ENCODE peak calls at places on chromosomes 1 and 21, in five cellular contexts. One of them, this sample, is unnamed.

GRCh38 chr1:226405411-226405988 is 2.4 kb downstream of the PARP1 start:
- DNase-seq in OCI-LY7: peak
- DNase-seq in PC-3: no peak
- DNase-seq in HepG2: no peak
- DNase-seq in neuronal stem cell: no peak
- DNase-seq in this sample: no peak

GRCh38 chr1:29658688-29659087 is 422.4 kb downstream of the PTPRU start:
- DNase-seq in OCI-LY7: no peak
- DNase-seq in PC-3: no peak
- DNase-seq in HepG2: no peak
- DNase-seq in neuronal stem cell: no peak
- DNase-seq in this sample: no peak

GRCh38 chr1:227747948-227748495 is 12.8 kb downstream of the SNAP47 start:
- DNase-seq in OCI-LY7: no peak
- DNase-seq in HepG2: no peak
- DNase-seq in PC-3: no peak
- DNase-seq in neuronal stem cell: no peak
- DNase-seq in this sample: no peak

GRCh38 chr1:111275079-111275478 is 15.6 kb upstream of the CHIA start:
- DNase-seq in OCI-LY7: no peak
- DNase-seq in PC-3: peak
- DNase-seq in HepG2: no peak
- DNase-seq in neuronal stem cell: no peak
- DNase-seq in this sample: peak

GRCh38 chr1:188367669-188368068 is 1538.9 kb downstream of the PLA2G4A start:
- DNase-seq in PC-3: no peak
- DNase-seq in OCI-LY7: no peak
- DNase-seq in neuronal stem cell: no peak
- DNase-seq in HepG2: no peak
- DNase-seq in this sample: no peak

GRCh38 chr1:115641762-115642167 is at the start of gene VANGL1:
- DNase-seq in HepG2: peak
- DNase-seq in PC-3: peak
- DNase-seq in neuronal stem cell: peak
- DNase-seq in OCI-LY7: no peak
- DNase-seq in this sample: peak

GRCh38 chr1:82979593-82980230 is 1019.2 kb downstream of the TTLL7 start:
- DNase-seq in OCI-LY7: peak
- DNase-seq in PC-3: no peak
- DNase-seq in neuronal stem cell: no peak
- DNase-seq in HepG2: no peak
- DNase-seq in this sample: no peak

GRCh38 chr1:39892611-39893595 is 8.8 kb downstream of the MYCL start:
- DNase-seq in OCI-LY7: no peak
- DNase-seq in PC-3: peak
- DNase-seq in neuronal stem cell: peak
- DNase-seq in HepG2: peak
- DNase-seq in this sample: peak

GRCh38 chr1:41927118-41927517 is 8.4 kb upstream of the HIVEP3 start:
- DNase-seq in OCI-LY7: no peak
- DNase-seq in HepG2: no peak
- DNase-seq in PC-3: peak
- DNase-seq in neuronal stem cell: no peak
- DNase-seq in this sample: no peak

GRCh38 chr1:224929335-224930237 is at the start of gene DNAH14:
- DNase-seq in OCI-LY7: no peak
- DNase-seq in neuronal stem cell: peak
- DNase-seq in PC-3: peak
- DNase-seq in HepG2: peak
- DNase-seq in this sample: peak

DNA sequence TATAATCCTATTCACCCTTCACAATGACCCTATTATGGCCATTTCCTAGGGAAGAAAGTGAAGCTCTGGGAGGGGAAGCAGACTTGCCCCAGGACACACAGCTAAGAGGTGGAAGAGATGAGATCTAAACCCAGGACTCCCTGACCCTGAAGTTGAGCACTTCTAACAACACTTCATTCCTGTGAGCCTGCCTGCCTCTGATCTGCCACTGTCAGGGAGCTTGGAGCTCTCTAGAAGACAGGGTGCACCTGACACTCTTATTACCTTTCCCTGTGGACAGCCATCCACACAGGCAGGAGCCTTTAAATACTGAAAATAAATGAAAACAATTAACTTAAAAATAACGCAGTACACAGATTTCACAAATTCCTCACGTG is 599 bp downstream of the MKNK1 start:
- DNase-seq in HepG2: no peak
- DNase-seq in OCI-LY7: peak
- DNase-seq in PC-3: no peak
- DNase-seq in neuronal stem cell: no peak
- DNase-seq in this sample: no peak
- H3K27ac ChIP-seq in HepG2: peak
- H3K27ac ChIP-seq in OCI-LY7: no peak
- H3K27ac ChIP-seq in PC-3: no peak
- H3K27ac ChIP-seq in neuronal stem cell: no peak
- H3K27ac ChIP-seq in this sample: peak

GRCh38 chr1:42961560-42962091 is 3.0 kb upstream of the SLC2A1 start:
- DNase-seq in HepG2: peak
- DNase-seq in neuronal stem cell: no peak
- DNase-seq in PC-3: peak
- DNase-seq in OCI-LY7: no peak
- DNase-seq in this sample: no peak

GRCh38 chr1:42963378-42964005 is 4.8 kb upstream of the SLC2A1 start:
- DNase-seq in neuronal stem cell: no peak
- DNase-seq in HepG2: peak
- DNase-seq in PC-3: peak
- DNase-seq in OCI-LY7: no peak
- DNase-seq in this sample: peak

GRCh38 chr1:42964032-42964812 is 5.6 kb upstream of the SLC2A1 start:
- DNase-seq in PC-3: no peak
- DNase-seq in HepG2: no peak
- DNase-seq in OCI-LY7: no peak
- DNase-seq in neuronal stem cell: no peak
- DNase-seq in this sample: no peak

GRCh38 chr1:42960693-42961559 is 2.3 kb upstream of the SLC2A1 start:
- DNase-seq in HepG2: peak
- DNase-seq in OCI-LY7: peak
- DNase-seq in PC-3: no peak
- DNase-seq in neuronal stem cell: no peak
- DNase-seq in this sample: no peak

GRCh38 chr1:42962641-42963377 is 4.1 kb upstream of the SLC2A1 start:
- DNase-seq in HepG2: peak
- DNase-seq in PC-3: peak
- DNase-seq in OCI-LY7: no peak
- DNase-seq in neuronal stem cell: no peak
- DNase-seq in this sample: peak
- H3K4me2 ChIP-seq in HepG2: peak
- H3K4me2 ChIP-seq in PC-3: peak
- H3K4me2 ChIP-seq in OCI-LY7: peak
- H3K4me2 ChIP-seq in neuronal stem cell: peak
- H3K4me2 ChIP-seq in this sample: peak

DNA sequence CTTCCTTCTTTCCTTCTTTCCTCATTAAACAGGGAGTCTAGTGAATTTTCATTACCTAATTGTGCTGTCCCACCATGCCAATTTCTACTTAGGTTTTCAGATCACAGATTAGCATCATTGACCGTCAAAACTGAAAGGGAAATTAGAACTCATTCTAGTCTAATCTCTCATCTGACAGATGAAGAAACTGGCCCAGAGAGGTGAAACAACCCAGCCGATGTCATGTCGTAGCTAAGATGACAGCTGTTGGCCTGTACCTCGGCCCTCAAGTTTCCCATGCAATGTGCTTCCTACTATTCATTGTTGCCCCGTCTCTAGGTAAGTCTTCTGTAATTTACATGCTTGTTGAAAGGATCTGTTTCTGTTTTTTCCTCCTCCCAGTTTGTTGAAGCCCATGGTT is 128.2 kb upstream of the KIAA0040 start:
- DNase-seq in PC-3: no peak
- DNase-seq in neuronal stem cell: no peak
- DNase-seq in OCI-LY7: no peak
- DNase-seq in HepG2: no peak
- DNase-seq in this sample: no peak
- H2AFZ ChIP-seq in PC-3: no peak
- H2AFZ ChIP-seq in neuronal stem cell: no peak
- H2AFZ ChIP-seq in OCI-LY7: no peak
- H2AFZ ChIP-seq in HepG2: no peak
- H2AFZ ChIP-seq in this sample: no peak

GRCh38 chr1:100279358-100279923 is 13.4 kb downstream of the RTCA start:
- DNase-seq in PC-3: no peak
- DNase-seq in OCI-LY7: no peak
- DNase-seq in neuronal stem cell: no peak
- DNase-seq in HepG2: no peak
- DNase-seq in this sample: no peak
- H3K27ac ChIP-seq in PC-3: no peak
- H3K27ac ChIP-seq in OCI-LY7: no peak
- H3K27ac ChIP-seq in neuronal stem cell: no peak
- H3K27ac ChIP-seq in HepG2: no peak
- H3K27ac ChIP-seq in this sample: no peak

GRCh38 chr1:187236145-187236544 is 407.4 kb downstream of the PLA2G4A start:
- DNase-seq in neuronal stem cell: no peak
- DNase-seq in HepG2: no peak
- DNase-seq in OCI-LY7: no peak
- DNase-seq in PC-3: no peak
- DNase-seq in this sample: no peak

GRCh38 chr1:187241971-187242370 is 413.2 kb downstream of the PLA2G4A start:
- DNase-seq in OCI-LY7: no peak
- DNase-seq in PC-3: no peak
- DNase-seq in neuronal stem cell: no peak
- DNase-seq in HepG2: no peak
- DNase-seq in this sample: no peak

GRCh38 chr1:187237542-187237941 is 408.8 kb downstream of the PLA2G4A start:
- DNase-seq in PC-3: no peak
- DNase-seq in HepG2: no peak
- DNase-seq in neuronal stem cell: no peak
- DNase-seq in OCI-LY7: no peak
- DNase-seq in this sample: no peak

DNA sequence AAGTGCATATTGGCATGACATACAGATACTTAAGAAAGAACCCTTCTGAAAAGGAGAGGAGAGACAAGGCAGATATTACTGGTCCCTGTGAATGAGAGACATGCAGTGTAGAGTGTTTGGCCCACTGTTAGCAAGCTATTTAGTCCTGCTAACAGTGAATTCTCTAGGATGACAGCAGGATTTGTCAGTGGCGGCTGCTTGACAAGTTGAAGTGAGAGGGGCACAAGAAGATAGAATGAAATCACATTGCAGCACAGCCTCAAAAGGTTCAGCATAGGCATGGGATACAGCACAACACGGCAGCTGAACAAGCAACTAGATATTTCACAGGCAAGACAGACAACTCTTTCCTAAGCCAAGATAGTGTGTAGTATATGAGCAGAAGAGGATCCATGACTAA is 407.9 kb downstream of the PLA2G4A start:
- DNase-seq in HepG2: no peak
- DNase-seq in OCI-LY7: no peak
- DNase-seq in neuronal stem cell: no peak
- DNase-seq in PC-3: no peak
- DNase-seq in this sample: no peak
- H3K4me2 ChIP-seq in HepG2: no peak
- H3K4me2 ChIP-seq in OCI-LY7: no peak
- H3K4me2 ChIP-seq in neuronal stem cell: no peak
- H3K4me2 ChIP-seq in PC-3: no peak
- H3K4me2 ChIP-seq in this sample: no peak

GRCh38 chr21:33308586-33309490 is 15.9 kb upstream of the IFNAR1 start:
- DNase-seq in OCI-LY7: peak
- DNase-seq in HepG2: no peak
- DNase-seq in neuronal stem cell: no peak
- DNase-seq in PC-3: no peak
- DNase-seq in this sample: no peak
- H2AFZ ChIP-seq in OCI-LY7: peak
- H2AFZ ChIP-seq in HepG2: no peak
- H2AFZ ChIP-seq in neuronal stem cell: no peak
- H2AFZ ChIP-seq in PC-3: no peak
- H2AFZ ChIP-seq in this sample: no peak

GRCh38 chr1:236754525-236755210 is 40.4 kb upstream of the MTR start:
- DNase-seq in OCI-LY7: no peak
- DNase-seq in HepG2: no peak
- DNase-seq in PC-3: no peak
- DNase-seq in neuronal stem cell: no peak
- DNase-seq in this sample: no peak
- H3K27ac ChIP-seq in OCI-LY7: no peak
- H3K27ac ChIP-seq in HepG2: no peak
- H3K27ac ChIP-seq in PC-3: no peak
- H3K27ac ChIP-seq in neuronal stem cell: no peak
- H3K27ac ChIP-seq in this sample: no peak

GRCh38 chr1:50959303-50959912 is 659 bp downstream of the FAF1 start:
- DNase-seq in neuronal stem cell: no peak
- DNase-seq in OCI-LY7: no peak
- DNase-seq in HepG2: peak
- DNase-seq in PC-3: peak
- DNase-seq in this sample: peak
- H3K4me2 ChIP-seq in neuronal stem cell: peak
- H3K4me2 ChIP-seq in OCI-LY7: peak
- H3K4me2 ChIP-seq in HepG2: peak
- H3K4me2 ChIP-seq in PC-3: peak
- H3K4me2 ChIP-seq in this sample: peak